ENCODE peak calls at places on chromosomes 12 and 14, in four cellular contexts. P, H, M and Z are unnamed samples.

GRCh38 chr12:77925536-77926108 is 94.9 kb downstream of the NAV3 start:
- DNase-seq in P (peak; percentile 52), H (peak; percentile 90), M (peak; percentile 92), Z (peak; percentile 94)

GRCh38 chr14:101407328-101407727 is 154.0 kb upstream of the DIO3 start:
- DNase-seq in H (no peak), M (no peak), P (no peak), Z (no peak)

GRCh38 chr12:114954626-114955025 is 270.7 kb upstream of the TBX3 start:
- DNase-seq in H (no peak), M (no peak), P (no peak), Z (no peak)

GRCh38 chr14:102150636-102151195 is 11.0 kb downstream of the WDR20 start:
- DNase-seq in H (no peak), M (no peak), P (no peak), Z (no peak)

GRCh38 chr12:104494816-104495158 is 38.0 kb downstream of the CHST11 start:
- DNase-seq in P (no peak), H (no peak), M (no peak), Z (peak; percentile 47)

GRCh38 chr14:105526781-105527380 is 498 bp downstream of the TMEM121 start:
- DNase-seq in M (no peak), P (no peak), H (no peak), Z (no peak)

GRCh38 chr12:70724444-70724843 is 87.2 kb upstream of the PTPRB start:
- DNase-seq in P (no peak), M (peak; percentile 1), H (peak; percentile 35), Z (peak; percentile 2)

GRCh38 chr12:123705935-123706334 is 6.2 kb upstream of the ATP6V0A2 start:
- DNase-seq in M (no peak), P (no peak), H (no peak), Z (peak; percentile 28)

GRCh38 chr14:100975668-100976067 is 72.1 kb upstream of the RTL1 start:
- DNase-seq in H (no peak), P (no peak), M (peak; percentile 49), Z (no peak)

GRCh38 chr14:103724116-103724515 is 8.5 kb downstream of the ZFYVE21 start:
- DNase-seq in H (no peak), P (no peak), M (peak; percentile 36), Z (no peak)

GRCh38 chr12:55996715-55997534 is at the start of gene SUOX:
- DNase-seq in P (peak; percentile 97), H (peak; percentile 100), M (peak; percentile 96), Z (peak; percentile 98)

DNA sequence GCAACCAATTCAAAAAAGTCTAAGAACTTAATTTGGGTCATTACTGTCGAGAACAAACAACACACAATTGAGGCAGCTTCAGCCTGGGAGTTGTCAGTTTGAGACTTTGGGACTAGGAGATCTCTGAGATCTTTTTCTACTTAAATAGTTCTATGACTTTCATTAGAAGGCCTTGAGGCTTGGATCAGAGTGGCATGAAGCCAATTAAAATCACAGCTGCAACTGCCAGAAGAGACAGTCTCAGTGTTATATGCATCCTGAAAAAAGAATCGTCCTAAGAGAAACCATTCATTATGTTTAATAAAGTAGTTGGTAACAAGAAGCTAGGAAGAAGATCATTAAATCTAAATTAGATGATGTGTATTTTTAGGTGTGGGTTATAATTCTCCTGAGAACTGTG is 170.8 kb upstream of the RASSF8 start:
- DNase-seq in M (no peak), P (no peak), H (no peak), Z (no peak)
- H2BK120ac ChIP-seq in M (no peak overlapping the region), P (no peak overlapping the region), H (no peak overlapping the region), Z (no peak overlapping the region)

GRCh38 chr12:57897296-57897974 is 43.9 kb upstream of the ATP23 start:
- DNase-seq in H (no peak), P (no peak), M (no peak), Z (no peak)

GRCh38 chr12:57896139-57896436 is 45.3 kb upstream of the ATP23 start:
- DNase-seq in H (no peak), M (no peak), P (no peak), Z (peak; percentile 39)

GRCh38 chr12:57898308-57898970 is 42.9 kb upstream of the ATP23 start:
- DNase-seq in P (no peak), M (peak; percentile 5), H (no peak), Z (no peak)

GRCh38 chr12:57895337-57896138 is 45.8 kb upstream of the ATP23 start:
- DNase-seq in H (no peak), M (peak; percentile 52), P (no peak), Z (peak; percentile 56)

DNA sequence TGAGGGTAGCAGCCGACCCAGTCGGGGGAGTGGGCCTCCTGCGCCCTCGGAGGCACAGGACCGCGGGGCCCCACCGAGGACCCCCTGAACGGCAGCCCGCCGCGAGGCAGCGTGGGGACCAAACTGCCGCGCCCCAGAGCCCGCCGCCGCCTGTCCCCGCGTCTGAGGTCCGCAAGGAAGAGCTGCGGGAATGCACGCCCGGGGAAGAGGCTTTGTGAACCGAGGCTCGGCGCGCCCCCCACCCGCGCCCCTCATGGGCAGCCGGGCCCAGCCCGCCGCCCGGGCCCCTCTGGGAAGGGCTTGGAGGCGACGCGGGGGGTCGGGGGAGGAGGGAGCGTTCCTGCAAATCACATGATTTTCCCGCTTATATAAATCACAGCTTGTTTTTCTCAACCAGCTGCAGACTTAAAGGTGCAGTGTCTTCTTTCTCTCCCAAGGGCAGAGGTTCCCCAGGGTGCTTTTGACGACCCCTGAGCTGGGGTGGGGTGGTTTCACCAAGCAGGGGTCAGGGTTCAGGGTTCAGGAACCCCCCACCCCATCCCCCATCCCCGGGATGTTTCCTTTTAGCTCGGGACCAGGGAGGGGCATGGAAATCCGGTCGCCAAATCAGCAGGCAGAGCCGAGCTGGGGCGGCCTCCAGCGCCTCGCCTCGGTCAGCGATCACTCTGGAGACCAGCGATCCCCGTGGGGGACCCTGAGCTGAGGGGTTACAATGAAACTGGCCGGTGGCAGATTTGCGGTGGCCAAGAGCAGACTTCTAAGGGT is 44.7 kb upstream of the ATP23 start:
- DNase-seq in P (no peak), H (peak; percentile 81), M (peak; percentile 64), Z (peak; percentile 78)
- H3K4me1 ChIP-seq in P (peaks cover 3% of the 10 kb centered on the region), H (peaks cover 15% of the 10 kb centered on the region), M (peaks cover 55% of the 10 kb centered on the region), Z (peaks cover 33% of the 10 kb centered on the region)

GRCh38 chr14:22316473-22316872 is 272.6 kb downstream of the DAD1 start:
- DNase-seq in P (no peak), H (no peak), M (no peak), Z (no peak)

GRCh38 chr14:22319526-22320352 is 269.3 kb downstream of the DAD1 start:
- DNase-seq in H (peak; percentile 40), P (peak; percentile 9), M (peak; percentile 61), Z (peak; percentile 65)

GRCh38 chr14:22315336-22315735 is 273.7 kb downstream of the DAD1 start:
- DNase-seq in P (no peak), H (no peak), M (no peak), Z (no peak)

GRCh38 chr14:22320353-22320733 is 268.7 kb downstream of the DAD1 start:
- DNase-seq in P (no peak), H (no peak), M (no peak), Z (no peak)

DNA sequence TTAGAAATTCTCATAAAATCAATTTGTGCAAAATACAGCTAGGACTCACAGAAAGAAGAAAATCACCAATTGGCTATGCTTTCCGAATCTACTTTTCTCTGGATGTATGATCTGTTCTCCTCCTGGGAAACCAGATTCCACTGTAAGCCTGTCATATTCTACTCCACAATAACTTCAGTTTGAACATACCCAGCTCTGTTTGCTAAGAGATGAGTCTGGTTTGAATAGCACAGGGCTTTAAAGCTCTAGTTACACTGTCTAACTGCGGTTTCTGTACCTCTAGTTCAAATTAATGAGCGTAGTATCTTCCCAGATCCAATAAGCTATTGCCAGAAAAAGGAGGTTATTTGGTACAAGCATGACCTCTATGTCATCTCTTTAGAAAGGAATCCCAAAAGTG is 270.1 kb downstream of the DAD1 start:
- DNase-seq in H (no peak), P (no peak), M (peak; percentile 31), Z (no peak)
- H2BK120ac ChIP-seq in H (no peak overlapping the region), P (no peak overlapping the region), M (no peak overlapping the region), Z (no peak overlapping the region)

DNA sequence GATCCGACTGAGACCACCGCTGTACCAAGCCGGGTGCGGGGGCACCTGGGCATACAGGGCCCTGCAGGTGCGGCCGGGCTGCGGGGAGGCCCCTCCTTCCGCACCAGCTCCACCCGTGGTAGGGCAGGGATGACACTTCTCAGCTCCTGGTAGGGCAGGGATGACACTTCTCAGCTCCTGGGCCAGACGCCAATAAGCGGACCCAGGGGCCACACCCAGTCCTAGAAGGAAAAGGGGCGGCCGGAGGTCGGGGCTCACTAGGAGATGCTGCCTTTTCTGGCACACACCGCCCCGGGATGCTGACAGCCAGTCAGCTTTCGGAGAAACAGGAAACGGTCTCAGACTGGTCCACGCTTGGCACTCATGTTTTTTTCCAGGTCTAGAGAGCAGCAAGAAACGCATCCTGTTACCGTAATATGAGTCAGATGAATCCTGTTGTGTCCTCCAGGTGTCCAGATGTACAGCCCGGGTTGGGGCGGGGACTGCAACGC is 34.8 kb downstream of the NFKBIA start:
- DNase-seq in M (no peak), H (no peak), P (no peak), Z (no peak)
- H3K4me1 ChIP-seq in M (peaks cover 31% of the 10 kb centered on the region), H (no peaks in the 10 kb centered on the region), P (peaks cover 36% of the 10 kb centered on the region), Z (peaks cover 48% of the 10 kb centered on the region)

GRCh38 chr14:99274346-99275221 is 2.6 kb upstream of the BCL11B start:
- DNase-seq in P (no peak), M (peak; percentile 37), H (peak; percentile 97), Z (peak; percentile 46)
- H2BK120ac ChIP-seq in P (no peak overlapping the region), M (no peak overlapping the region), H (no peak overlapping the region), Z (peak overlapping the region; percentile 5)